ENCODE peak calls at places on chromosomes 4 and X, in nine cellular contexts. C, Q, A, F, P, V, O, I and U are unnamed samples.

GRCh38 chr4:74205559-74205958 is 47.6 kb downstream of the MTHFD2L start:
- DNase-seq in C (no peak), Q (no peak), A (no peak), F (peak), P (no peak), V (no peak), O (no peak), I (no peak), U (no peak)

GRCh38 chr4:39706334-39706733 is 8.4 kb downstream of the UBE2K start:
- DNase-seq in C (peak), Q (peak), A (peak), F (no peak), P (peak), V (no peak), O (no peak), I (peak), U (no peak)

GRCh38 chrX:109472939-109473713 is 8.8 kb downstream of the GUCY2F start:
- DNase-seq in C (no peak), Q (peak), A (no peak), F (peak), P (peak), V (no peak), O (no peak), I (peak), U (peak)

GRCh38 chr4:180164799-180165198 is 2078.4 kb upstream of the TENM3 start:
- DNase-seq in C (no peak), Q (peak), A (no peak), F (no peak), P (no peak), V (no peak), O (no peak), I (peak), U (no peak)

GRCh38 chr4:20192754-20193521 is 58.8 kb upstream of the SLIT2 start:
- DNase-seq in C (no peak), Q (peak), A (no peak), F (no peak), P (no peak), V (no peak), O (no peak), I (no peak), U (no peak)

GRCh38 chrX:43860646-43861370 is 21.4 kb downstream of the MAOB start:
- DNase-seq in C (no peak), Q (peak), A (peak), F (no peak), P (no peak), V (no peak), O (no peak), I (peak), U (no peak)

GRCh38 chr4:63620271-63620670 is 789.0 kb downstream of the TECRL start:
- DNase-seq in C (no peak), Q (no peak), A (no peak), F (no peak), P (no peak), V (no peak), O (no peak), I (no peak), U (no peak)

GRCh38 chr4:52548818-52549570 is 110.1 kb downstream of the USP46 start:
- DNase-seq in C (no peak), Q (no peak), A (no peak), F (no peak), P (no peak), V (no peak), O (no peak), I (no peak), U (no peak)

GRCh38 chrX:19121898-19122640 is at the start of gene ADGRG2:
- DNase-seq in C (peak), Q (peak), A (peak), F (no peak), P (no peak), V (peak), O (peak), I (no peak), U (peak)

GRCh38 chr4:81398379-81398778 is 73.3 kb downstream of the RASGEF1B start:
- DNase-seq in C (no peak), Q (no peak), A (no peak), F (no peak), P (no peak), V (no peak), O (no peak), I (no peak), U (no peak)

GRCh38 chr4:10354225-10354624 is 103.0 kb downstream of the ZNF518B start:
- DNase-seq in C (no peak), Q (no peak), A (no peak), F (no peak), P (no peak), V (no peak), O (no peak), I (no peak), U (no peak)

GRCh38 chr4:39635023-39635422 is 3.6 kb downstream of the SMIM14 start:
- DNase-seq in C (no peak), Q (no peak), A (peak), F (no peak), P (no peak), V (no peak), O (no peak), I (no peak), U (no peak)

GRCh38 chr4:54316139-54316538 is 87.0 kb downstream of the PDGFRA start:
- DNase-seq in C (no peak), Q (no peak), A (no peak), F (no peak), P (no peak), V (no peak), O (no peak), I (no peak), U (no peak)

GRCh38 chr4:109434007-109434792 is 585 bp downstream of the SEC24B start:
- DNase-seq in C (peak), Q (peak), A (peak), F (peak), P (no peak), V (peak), O (no peak), I (no peak), U (peak)

GRCh38 chrX:47802589-47802988 is 34.1 kb upstream of the ZNF81 start:
- DNase-seq in C (no peak), Q (no peak), A (peak), F (no peak), P (no peak), V (no peak), O (no peak), I (no peak), U (no peak)

GRCh38 chrX:19840899-19841648 is 46.3 kb downstream of the SH3KBP1 start:
- DNase-seq in C (no peak), Q (peak), A (no peak), F (peak), P (no peak), V (no peak), O (no peak), I (no peak), U (no peak)

GRCh38 chr4:190020790-190021717 is 6.0 kb downstream of the FRG2 start:
- DNase-seq in C (no peak), Q (peak), A (peak), F (no peak), P (no peak), V (no peak), O (peak), I (peak), U (peak)

GRCh38 chr4:14111730-14112171 is 484.2 kb upstream of the BOD1L1 start:
- DNase-seq in C (no peak), Q (peak), A (no peak), F (no peak), P (no peak), V (no peak), O (no peak), I (peak), U (no peak)

GRCh38 chrX:79854469-79854868 is 160.1 kb upstream of the TBX22 start:
- DNase-seq in C (no peak), Q (no peak), A (no peak), F (no peak), P (no peak), V (no peak), O (no peak), I (no peak), U (no peak)

GRCh38 chr4:136319789-136320470 is 1212.4 kb downstream of the PCDH18 start:
- DNase-seq in C (no peak), Q (peak), A (no peak), F (no peak), P (no peak), V (no peak), O (no peak), I (peak), U (no peak)

GRCh38 chr4:101232074-101232776 is 115.1 kb downstream of the PPP3CA start:
- DNase-seq in C (no peak), Q (peak), A (no peak), F (peak), P (peak), V (no peak), O (no peak), I (peak), U (no peak)

GRCh38 chrX:85620466-85620865 is 241.0 kb upstream of the POF1B start:
- DNase-seq in C (no peak), Q (no peak), A (no peak), F (no peak), P (no peak), V (no peak), O (no peak), I (no peak), U (no peak)

GRCh38 chr4:6855692-6856297 is 53.8 kb upstream of the TBC1D14 start:
- DNase-seq in C (no peak), Q (peak), A (no peak), F (peak), P (no peak), V (no peak), O (no peak), I (no peak), U (peak)

GRCh38 chr4:40550900-40551546 is 78.6 kb downstream of the RBM47 start:
- DNase-seq in C (no peak), Q (peak), A (peak), F (peak), P (no peak), V (no peak), O (no peak), I (no peak), U (peak)

GRCh38 chr4:155758500-155759371 is at the start of gene GUCY1B1:
- DNase-seq in C (peak), Q (peak), A (peak), F (peak), P (peak), V (peak), O (peak), I (peak), U (peak)
- TF ChIP-seq CTCF in C (peak), Q (no peak), A (peak), F (no peak), P (peak), V (peak), O (peak), I (peak), U (no peak)

GRCh38 chr4:23866450-23866849 is 23.4 kb downstream of the PPARGC1A start:
- DNase-seq in C (no peak), Q (no peak), A (no peak), F (no peak), P (no peak), V (no peak), O (no peak), I (no peak), U (no peak)
- TF ChIP-seq CTCF in C (no peak), Q (no peak), A (no peak), F (no peak), P (no peak), V (no peak), O (no peak), I (no peak), U (no peak)

GRCh38 chr4:7945709-7946380 is 6.2 kb upstream of the AFAP1 start:
- DNase-seq in C (no peak), Q (no peak), A (no peak), F (no peak), P (no peak), V (no peak), O (no peak), I (no peak), U (no peak)

GRCh38 chr4:7941111-7942018 is 1.7 kb upstream of the AFAP1 start:
- DNase-seq in C (no peak), Q (no peak), A (no peak), F (no peak), P (no peak), V (no peak), O (no peak), I (no peak), U (no peak)

GRCh38 chr4:7942019-7942556 is 2.4 kb upstream of the AFAP1 start:
- DNase-seq in C (no peak), Q (no peak), A (no peak), F (no peak), P (no peak), V (no peak), O (no peak), I (no peak), U (no peak)

GRCh38 chr4:7944568-7945220 is 5.0 kb upstream of the AFAP1 start:
- DNase-seq in C (no peak), Q (no peak), A (no peak), F (no peak), P (no peak), V (no peak), O (no peak), I (no peak), U (no peak)

DNA sequence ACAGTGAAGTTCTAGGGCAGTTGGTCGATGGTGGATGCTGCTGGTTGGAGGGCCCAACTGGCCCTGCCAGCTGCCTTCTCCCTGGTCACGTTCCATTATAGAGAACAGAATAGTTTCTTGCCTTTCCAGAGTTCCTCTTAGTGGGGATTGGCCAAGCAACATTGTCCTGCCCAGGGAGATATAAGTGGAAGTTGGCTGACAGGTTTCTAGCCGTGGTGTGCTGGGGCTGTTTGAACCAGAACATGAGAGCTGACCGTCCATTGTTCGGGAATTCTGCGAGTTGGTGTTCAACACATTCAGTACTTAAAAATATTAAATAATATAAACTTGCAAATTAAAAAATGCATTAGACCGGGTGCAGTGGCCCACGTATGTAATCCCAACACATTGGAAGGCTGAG is 3.5 kb upstream of the AFAP1 start:
- DNase-seq in C (no peak), Q (no peak), A (no peak), F (no peak), P (no peak), V (no peak), O (no peak), I (no peak), U (no peak)
- TF ChIP-seq CTCF in C (no peak), Q (no peak), A (no peak), F (no peak), P (no peak), V (no peak), O (no peak), I (no peak), U (no peak)

GRCh38 chr4:87286970-87287369 is 35.7 kb downstream of the HSD17B13 start:
- DNase-seq in C (no peak), Q (no peak), A (no peak), F (no peak), P (no peak), V (no peak), O (no peak), I (no peak), U (no peak)
- TF ChIP-seq CTCF in C (no peak), Q (no peak), A (no peak), F (no peak), P (no peak), V (no peak), O (no peak), I (no peak), U (no peak)

DNA sequence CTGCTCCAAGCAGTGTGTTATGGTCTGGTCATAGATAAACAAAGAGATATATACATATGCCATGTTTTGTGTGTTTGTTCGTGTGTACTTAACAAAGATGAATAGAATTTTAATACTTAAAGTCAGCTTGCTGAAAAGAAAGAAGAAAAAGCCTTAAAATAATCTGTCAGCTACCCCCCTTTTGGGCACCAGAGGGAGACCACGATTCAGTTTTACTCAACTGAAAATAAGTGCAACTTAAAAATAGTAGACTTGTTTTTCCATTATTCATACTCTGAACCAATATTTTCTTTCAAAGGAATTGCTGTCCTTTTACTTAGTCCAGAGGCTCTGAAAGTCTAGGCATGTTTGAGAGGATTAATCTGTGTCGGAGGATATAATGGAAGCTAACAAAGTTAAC is 181.7 kb upstream of the AGTR2 start:
- DNase-seq in C (no peak), Q (no peak), A (no peak), F (peak), P (no peak), V (no peak), O (no peak), I (no peak), U (no peak)
- TF ChIP-seq CTCF in C (no peak), Q (no peak), A (no peak), F (peak), P (no peak), V (no peak), O (no peak), I (no peak), U (peak)

DNA sequence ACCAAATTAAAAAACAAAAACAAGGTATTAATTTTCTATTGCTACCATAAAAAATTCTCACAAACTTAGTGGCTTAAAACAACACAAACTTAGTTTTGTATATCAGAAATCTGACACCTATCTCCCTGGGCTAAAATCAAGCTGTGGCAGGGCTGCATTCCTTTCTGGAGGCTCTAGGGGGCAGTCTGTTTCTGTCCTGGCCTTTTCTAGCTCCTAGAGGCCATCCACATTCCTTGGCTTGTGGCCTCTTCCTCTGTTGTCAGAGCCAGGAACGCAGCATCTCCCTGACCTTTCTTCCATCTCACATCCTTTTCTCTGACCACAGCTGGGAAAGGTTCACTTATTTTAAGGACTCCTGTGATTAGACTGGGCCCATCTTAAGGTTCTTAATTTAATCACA is 38.9 kb upstream of the TLR2 start:
- DNase-seq in C (no peak), Q (no peak), A (no peak), F (no peak), P (no peak), V (no peak), O (no peak), I (no peak), U (no peak)
- TF ChIP-seq CTCF in C (no peak), Q (peak), A (no peak), F (peak), P (no peak), V (no peak), O (peak), I (peak), U (no peak)

DNA sequence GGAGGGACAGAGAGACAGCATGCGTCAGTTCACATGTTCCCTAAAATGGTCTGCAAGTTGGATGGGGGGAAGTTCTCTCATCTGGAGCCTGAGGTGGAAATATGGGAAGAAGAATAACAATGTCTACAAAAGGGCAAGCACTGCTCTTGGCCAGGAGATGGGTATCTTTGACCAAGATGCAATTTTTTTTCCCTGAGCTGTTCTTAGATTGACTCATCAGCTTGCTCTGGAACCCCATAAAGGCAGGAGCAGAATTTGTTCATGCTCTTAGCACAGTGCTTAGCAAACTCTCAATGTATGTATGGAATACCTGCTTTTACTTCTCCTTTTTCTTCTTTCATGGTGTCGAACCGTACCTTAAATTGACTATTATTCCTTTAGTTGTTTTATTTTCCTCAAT is 90.5 kb upstream of the ZNF827 start:
- DNase-seq in C (no peak), Q (peak), A (no peak), F (peak), P (no peak), V (no peak), O (no peak), I (no peak), U (no peak)
- TF ChIP-seq CTCF in C (no peak), Q (peak), A (no peak), F (peak), P (no peak), V (no peak), O (no peak), I (no peak), U (peak)

GRCh38 chr4:147678121-147678520 is 5.8 kb downstream of the PRMT9 start:
- DNase-seq in C (no peak), Q (peak), A (no peak), F (no peak), P (no peak), V (no peak), O (no peak), I (peak), U (no peak)
- TF ChIP-seq CTCF in C (no peak), Q (no peak), A (no peak), F (no peak), P (no peak), V (no peak), O (no peak), I (no peak), U (no peak)

GRCh38 chr4:120658772-120659171 is 263.8 kb downstream of the PRDM5 start:
- DNase-seq in C (no peak), Q (no peak), A (no peak), F (no peak), P (no peak), V (no peak), O (no peak), I (no peak), U (no peak)
- TF ChIP-seq CTCF in C (no peak), Q (no peak), A (no peak), F (no peak), P (no peak), V (no peak), O (no peak), I (no peak), U (no peak)